ENCODE peak calls at places on chromosomes 13 and 19, in four cellular contexts. Q is cardiac muscle cell, B is heart left ventricle, M is stomach. Z is an unnamed sample. For H3K4me1, the result is how much of the 10 kb centered on the place peaks cover.

GRCh38 chr13:102972191-102972590 is 94.0 kb downstream of the SLC10A2 start:
- DNase-seq in M (no peak), Q (no peak), B (no peak), Z (no peak)

GRCh38 chr13:50162567-50162966 is 147.3 kb downstream of the KCNRG start:
- DNase-seq in Q (no peak), B (no peak), M (no peak), Z (no peak)

GRCh38 chr13:25249001-25249543 is 38.2 kb downstream of the MTMR6 start:
- DNase-seq in M (no peak), B (no peak), Q (peak), Z (no peak)

GRCh38 chr13:66689037-66689619 is 541.0 kb downstream of the PCDH9 start:
- DNase-seq in Q (peak), B (no peak), M (no peak), Z (no peak)

GRCh38 chr13:47250141-47250540 is 353.3 kb upstream of the HTR2A start:
- DNase-seq in M (no peak), Q (peak), B (no peak), Z (no peak)

GRCh38 chr19:20444202-20444885 is 121.2 kb downstream of the ZNF737 start:
- DNase-seq in B (no peak), M (no peak), Q (no peak), Z (no peak)

GRCh38 chr13:109977212-109977968 is 191.0 kb upstream of the IRS2 start:
- DNase-seq in Q (no peak), M (no peak), B (no peak), Z (no peak)

GRCh38 chr13:110820311-110820710 is 94.6 kb downstream of the ANKRD10 start:
- DNase-seq in M (no peak), B (no peak), Q (no peak), Z (no peak)

GRCh38 chr19:6849876-6850275 is 37.5 kb upstream of the ADGRE1 start:
- DNase-seq in B (no peak), Q (peak), M (no peak), Z (no peak)

GRCh38 chr19:17625043-17625442 is 63.1 kb downstream of the UNC13A start:
- DNase-seq in Q (no peak), M (no peak), B (no peak), Z (no peak)
- TF ChIP-seq CTCF in Q (no peak), M (no peak), B (no peak), Z (no peak)

GRCh38 chr19:11142528-11143171 is 12.9 kb downstream of the SPC24 start:
- DNase-seq in Q (peak), B (peak), M (peak), Z (peak)
- H3K4me1 ChIP-seq in Q (under half), B (under half), M (half or more), Z (under half)

GRCh38 chr19:36687214-36688056 is at the start of gene ZNF567:
- DNase-seq in M (peak), B (peak), Q (peak), Z (peak)

GRCh38 chr19:36686365-36687213 is 823 bp upstream of the ZNF567 start:
- DNase-seq in Q (peak), M (no peak), B (no peak), Z (peak)

GRCh38 chr19:36688058-36688457 is 646 bp downstream of the ZNF567 start:
- DNase-seq in B (no peak), Q (no peak), M (no peak), Z (no peak)

GRCh38 chr19:36685835-36686234 is 1.6 kb upstream of the ZNF567 start:
- DNase-seq in Q (no peak), M (no peak), B (no peak), Z (no peak)
- H3K4me3 ChIP-seq in Q (no peak), M (no peak), B (no peak), Z (no peak)

GRCh38 chr19:16495982-16496612 is at the start of the genes C19orf44 and CALR3:
- DNase-seq in Q (peak), B (peak), M (peak), Z (peak)
- TF ChIP-seq CTCF in Q (no peak), B (peak), M (no peak), Z (no peak)

GRCh38 chr19:2225415-2226050 is 10.6 kb downstream of the PLEKHJ1 start:
- DNase-seq in Q (no peak), M (no peak), B (no peak), Z (no peak)
- H3K4me1 ChIP-seq in Q (under half), M (under half), B (under half), Z (under half)

GRCh38 chr19:2059422-2060201 is 8.6 kb upstream of the MKNK2 start:
- DNase-seq in Q (peak), M (peak), B (peak), Z (peak)

GRCh38 chr19:2057484-2058469 is 6.7 kb upstream of the MKNK2 start:
- DNase-seq in Q (no peak), M (no peak), B (no peak), Z (no peak)

GRCh38 chr19:2061093-2061935 is 10.3 kb upstream of the MKNK2 start:
- DNase-seq in Q (peak), M (peak), B (peak), Z (peak)

GRCh38 chr19:2056810-2057192 is 5.8 kb upstream of the MKNK2 start:
- DNase-seq in B (no peak), Q (no peak), M (no peak), Z (no peak)

DNA sequence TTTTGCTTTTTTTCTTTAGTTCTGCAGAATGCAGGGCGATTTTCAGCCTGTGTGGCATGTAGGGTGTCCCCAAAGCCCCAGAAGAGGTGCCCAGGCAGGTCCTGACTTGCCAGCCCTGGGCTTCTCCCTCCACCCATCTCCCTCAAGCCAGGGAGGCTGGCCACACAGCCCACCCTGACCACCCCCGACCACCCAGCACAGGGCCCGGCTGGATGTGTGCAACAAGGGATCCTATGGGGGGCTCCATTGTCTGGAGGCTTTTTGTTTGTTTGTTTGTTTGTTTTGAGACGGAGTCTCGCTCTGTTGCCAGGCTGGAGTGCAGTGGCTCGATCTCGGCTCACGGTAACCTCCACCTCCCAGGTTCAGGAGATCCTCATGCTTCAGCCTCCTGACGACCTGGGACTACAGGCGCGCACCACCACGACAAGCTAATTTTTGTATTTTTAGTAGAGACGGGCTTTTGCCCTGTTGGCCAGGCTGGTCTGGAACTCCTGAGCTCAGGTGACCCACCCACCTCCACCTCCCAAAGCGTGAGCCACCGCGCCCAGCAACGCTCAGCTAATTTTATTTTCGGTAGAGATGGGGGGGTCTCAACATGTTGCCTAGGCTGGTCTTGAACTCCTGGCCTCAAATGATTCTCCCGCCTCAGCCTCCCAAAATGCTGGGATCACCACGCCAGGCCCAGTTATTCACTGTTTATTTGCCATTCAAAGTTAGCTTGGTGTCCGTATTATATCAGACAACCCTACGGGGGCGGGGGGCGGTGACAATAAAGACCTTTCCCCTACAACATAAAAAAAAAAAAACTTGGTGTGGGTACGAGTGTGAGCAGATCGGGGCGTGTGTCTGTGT is 7.8 kb upstream of the MKNK2 start:
- DNase-seq in B (no peak), Q (no peak), M (no peak), Z (no peak)
- H3K4me3 ChIP-seq in B (no peak), Q (no peak), M (no peak), Z (no peak)

DNA sequence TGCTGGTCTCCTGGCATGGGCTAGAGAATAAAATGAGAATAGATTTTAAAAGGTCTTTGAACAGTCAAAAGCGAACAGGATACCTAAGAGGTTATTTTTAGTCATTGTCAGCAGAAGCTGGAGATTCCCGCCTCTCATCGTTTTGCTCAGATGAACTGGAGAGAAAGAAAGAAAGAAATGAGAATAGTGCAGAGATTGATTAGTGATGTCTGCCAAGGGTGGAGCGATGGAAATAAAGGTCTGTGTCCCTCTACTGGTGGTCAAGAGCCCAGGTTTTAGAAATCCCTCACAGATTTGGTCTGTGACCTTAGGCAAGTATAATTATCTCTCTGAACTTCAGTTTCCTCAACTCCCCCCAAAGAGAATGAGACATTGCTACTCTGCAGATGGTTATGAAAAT is 5.4 kb downstream of the NCAN start:
- DNase-seq in Q (no peak), B (no peak), M (no peak), Z (no peak)
- TF ChIP-seq CTCF in Q (no peak), B (no peak), M (no peak), Z (no peak)

DNA sequence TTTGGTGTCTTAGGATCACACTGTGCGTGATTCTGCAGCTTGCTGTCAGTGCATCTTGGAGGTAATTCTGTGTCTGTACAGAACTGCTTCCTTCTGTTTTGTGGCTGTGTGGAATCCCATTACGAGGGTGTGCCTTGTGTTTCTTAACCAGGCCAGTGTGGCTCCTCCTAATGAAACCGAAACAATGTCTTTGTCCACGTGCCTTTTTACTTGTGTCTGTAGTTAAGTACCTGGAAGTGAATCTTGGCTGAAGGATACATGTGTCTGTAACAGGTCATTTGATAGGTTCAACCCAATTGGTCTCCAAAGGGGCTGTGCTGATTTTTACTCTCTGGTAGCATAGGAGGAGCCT is 13.1 kb downstream of the NOP53 start:
- DNase-seq in B (no peak), M (no peak), Q (no peak), Z (no peak)
- H3K4me1 ChIP-seq in B (under half), M (under half), Q (under half), Z (under half)

GRCh38 chr19:5376928-5377327 is 36.3 kb upstream of the PTPRS start:
- DNase-seq in Q (no peak), M (no peak), B (no peak), Z (no peak)

DNA sequence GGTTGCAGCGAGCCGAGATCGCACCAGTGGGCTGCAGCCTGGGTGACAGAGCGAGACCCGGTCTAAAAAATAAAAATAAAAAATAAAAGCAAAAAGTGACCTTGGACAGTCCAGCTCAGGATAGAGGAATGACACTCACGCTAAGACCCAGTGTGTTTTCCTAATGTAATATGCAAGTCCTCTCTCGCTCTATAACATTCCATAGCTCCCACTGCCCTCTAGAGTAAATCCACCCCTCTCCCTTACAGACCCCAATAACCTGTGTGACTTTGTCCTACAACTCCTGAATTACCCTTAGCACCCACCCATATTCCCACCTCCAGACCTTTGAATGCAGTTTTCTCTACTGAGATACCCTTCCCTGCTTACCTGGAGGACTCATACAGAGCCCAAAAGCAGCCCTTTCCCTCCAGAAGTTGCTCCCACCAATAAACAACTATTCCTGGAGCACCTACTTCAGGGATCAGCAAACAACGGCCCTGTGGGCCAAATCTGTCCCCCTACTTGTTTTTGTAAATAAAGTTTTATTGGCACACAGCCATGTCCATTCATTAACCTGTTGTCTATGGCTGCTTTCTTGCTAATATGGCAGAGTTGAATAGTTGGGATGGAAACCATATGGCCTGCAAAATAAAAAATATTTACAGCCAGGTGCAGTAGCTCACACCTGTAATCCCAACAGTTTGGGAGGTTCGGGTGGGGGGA is 39.8 kb upstream of the PTPRS start:
- DNase-seq in M (no peak), B (no peak), Q (no peak), Z (no peak)
- H3K4me3 ChIP-seq in M (no peak), B (no peak), Q (no peak), Z (no peak)

GRCh38 chr13:21238267-21238666 is 61.8 kb downstream of the MRPL57 start:
- DNase-seq in Q (no peak), M (no peak), B (no peak), Z (no peak)
- TF ChIP-seq CTCF in Q (no peak), M (no peak), B (no peak), Z (no peak)